ENCODE peak calls at places on chromosome 5, in nine cellular contexts. One of them, this sample, is unnamed.

GRCh38 chr5:170857066-170857465 is 4.8 kb upstream of the RANBP17 start:
- DNase-seq in AG09309: no peak
- DNase-seq in ovary: no peak
- DNase-seq in choroid plexus epithelial cell: no peak
- DNase-seq in lower leg skin: no peak
- DNase-seq in tibial artery: no peak
- DNase-seq in adrenal gland: no peak
- DNase-seq in fibroblast of lung: no peak
- DNase-seq in endothelial cell of umbilical vein: no peak
- DNase-seq in this sample: no peak

GRCh38 chr5:57681942-57682341 is 199.3 kb upstream of the ACTBL2 start:
- DNase-seq in tibial artery: no peak
- DNase-seq in fibroblast of lung: no peak
- DNase-seq in AG09309: no peak
- DNase-seq in lower leg skin: no peak
- DNase-seq in endothelial cell of umbilical vein: no peak
- DNase-seq in adrenal gland: no peak
- DNase-seq in choroid plexus epithelial cell: peak
- DNase-seq in ovary: no peak
- DNase-seq in this sample: no peak

GRCh38 chr5:120419110-120419509 is 45.0 kb upstream of the PRR16 start:
- DNase-seq in ovary: no peak
- DNase-seq in AG09309: no peak
- DNase-seq in lower leg skin: no peak
- DNase-seq in tibial artery: no peak
- DNase-seq in adrenal gland: no peak
- DNase-seq in endothelial cell of umbilical vein: no peak
- DNase-seq in fibroblast of lung: no peak
- DNase-seq in choroid plexus epithelial cell: no peak
- DNase-seq in this sample: no peak

GRCh38 chr5:145939532-145940065 is 3.2 kb downstream of the SH3RF2 start:
- DNase-seq in choroid plexus epithelial cell: no peak
- DNase-seq in tibial artery: no peak
- DNase-seq in endothelial cell of umbilical vein: no peak
- DNase-seq in AG09309: no peak
- DNase-seq in ovary: no peak
- DNase-seq in adrenal gland: no peak
- DNase-seq in lower leg skin: no peak
- DNase-seq in fibroblast of lung: no peak
- DNase-seq in this sample: no peak

GRCh38 chr5:68798877-68799276 is 294.9 kb upstream of the SLC30A5 start:
- DNase-seq in adrenal gland: no peak
- DNase-seq in ovary: no peak
- DNase-seq in fibroblast of lung: no peak
- DNase-seq in lower leg skin: no peak
- DNase-seq in choroid plexus epithelial cell: no peak
- DNase-seq in AG09309: no peak
- DNase-seq in tibial artery: no peak
- DNase-seq in endothelial cell of umbilical vein: no peak
- DNase-seq in this sample: peak

GRCh38 chr5:155068616-155069100 is 55.1 kb downstream of the KIF4B start:
- DNase-seq in choroid plexus epithelial cell: no peak
- DNase-seq in endothelial cell of umbilical vein: no peak
- DNase-seq in ovary: no peak
- DNase-seq in tibial artery: no peak
- DNase-seq in adrenal gland: no peak
- DNase-seq in lower leg skin: no peak
- DNase-seq in AG09309: no peak
- DNase-seq in fibroblast of lung: no peak
- DNase-seq in this sample: no peak

GRCh38 chr5:140881889-140882590 is at the start of gene PCDHA13:
- DNase-seq in tibial artery: no peak
- DNase-seq in endothelial cell of umbilical vein: peak
- DNase-seq in lower leg skin: no peak
- DNase-seq in ovary: no peak
- DNase-seq in choroid plexus epithelial cell: no peak
- DNase-seq in fibroblast of lung: no peak
- DNase-seq in AG09309: no peak
- DNase-seq in adrenal gland: no peak
- DNase-seq in this sample: peak

GRCh38 chr5:40842351-40842750 is 1.2 kb downstream of the CARD6 start:
- DNase-seq in endothelial cell of umbilical vein: peak
- DNase-seq in choroid plexus epithelial cell: peak
- DNase-seq in AG09309: no peak
- DNase-seq in fibroblast of lung: peak
- DNase-seq in adrenal gland: no peak
- DNase-seq in tibial artery: no peak
- DNase-seq in lower leg skin: no peak
- DNase-seq in ovary: no peak
- DNase-seq in this sample: peak

GRCh38 chr5:118651002-118651401 is 337.3 kb downstream of the DTWD2 start:
- DNase-seq in endothelial cell of umbilical vein: no peak
- DNase-seq in ovary: no peak
- DNase-seq in AG09309: no peak
- DNase-seq in adrenal gland: no peak
- DNase-seq in choroid plexus epithelial cell: no peak
- DNase-seq in fibroblast of lung: no peak
- DNase-seq in tibial artery: no peak
- DNase-seq in lower leg skin: no peak
- DNase-seq in this sample: no peak

GRCh38 chr5:134073404-134073803 is 41.1 kb upstream of the TCF7 start:
- DNase-seq in endothelial cell of umbilical vein: no peak
- DNase-seq in ovary: no peak
- DNase-seq in fibroblast of lung: no peak
- DNase-seq in choroid plexus epithelial cell: no peak
- DNase-seq in AG09309: no peak
- DNase-seq in adrenal gland: no peak
- DNase-seq in lower leg skin: no peak
- DNase-seq in tibial artery: no peak
- DNase-seq in this sample: peak

GRCh38 chr5:21573915-21574314 is 1279.2 kb downstream of the CDH12 start:
- DNase-seq in ovary: no peak
- DNase-seq in choroid plexus epithelial cell: no peak
- DNase-seq in tibial artery: no peak
- DNase-seq in endothelial cell of umbilical vein: no peak
- DNase-seq in adrenal gland: no peak
- DNase-seq in fibroblast of lung: no peak
- DNase-seq in AG09309: no peak
- DNase-seq in lower leg skin: no peak
- DNase-seq in this sample: no peak

GRCh38 chr5:132487841-132488555 is 2.6 kb downstream of the IRF1 start:
- DNase-seq in choroid plexus epithelial cell: no peak
- DNase-seq in endothelial cell of umbilical vein: no peak
- DNase-seq in adrenal gland: peak
- DNase-seq in AG09309: no peak
- DNase-seq in tibial artery: peak
- DNase-seq in lower leg skin: peak
- DNase-seq in ovary: no peak
- DNase-seq in fibroblast of lung: no peak
- DNase-seq in this sample: no peak
- H3K4me3 ChIP-seq in choroid plexus epithelial cell: peak
- H3K4me3 ChIP-seq in endothelial cell of umbilical vein: no peak
- H3K4me3 ChIP-seq in adrenal gland: peak
- H3K4me3 ChIP-seq in AG09309: no peak
- H3K4me3 ChIP-seq in tibial artery: no peak
- H3K4me3 ChIP-seq in lower leg skin: no peak
- H3K4me3 ChIP-seq in ovary: no peak
- H3K4me3 ChIP-seq in fibroblast of lung: no peak
- H3K4me3 ChIP-seq in this sample: no peak

GRCh38 chr5:174725991-174726601 is 1.7 kb downstream of the MSX2 start:
- DNase-seq in endothelial cell of umbilical vein: no peak
- DNase-seq in AG09309: no peak
- DNase-seq in tibial artery: no peak
- DNase-seq in lower leg skin: no peak
- DNase-seq in ovary: no peak
- DNase-seq in fibroblast of lung: no peak
- DNase-seq in choroid plexus epithelial cell: no peak
- DNase-seq in adrenal gland: no peak
- DNase-seq in this sample: no peak
- H3K4me3 ChIP-seq in endothelial cell of umbilical vein: no peak
- H3K4me3 ChIP-seq in AG09309: peak
- H3K4me3 ChIP-seq in tibial artery: no peak
- H3K4me3 ChIP-seq in lower leg skin: no peak
- H3K4me3 ChIP-seq in ovary: no peak
- H3K4me3 ChIP-seq in fibroblast of lung: no peak
- H3K4me3 ChIP-seq in choroid plexus epithelial cell: no peak
- H3K4me3 ChIP-seq in adrenal gland: no peak
- H3K4me3 ChIP-seq in this sample: peak

GRCh38 chr5:139642213-139642612 is 5.9 kb upstream of the CXXC5 start:
- DNase-seq in tibial artery: peak
- DNase-seq in endothelial cell of umbilical vein: no peak
- DNase-seq in choroid plexus epithelial cell: no peak
- DNase-seq in lower leg skin: peak
- DNase-seq in adrenal gland: peak
- DNase-seq in fibroblast of lung: no peak
- DNase-seq in ovary: no peak
- DNase-seq in AG09309: no peak
- DNase-seq in this sample: no peak
- H3K4me3 ChIP-seq in tibial artery: no peak
- H3K4me3 ChIP-seq in endothelial cell of umbilical vein: no peak
- H3K4me3 ChIP-seq in choroid plexus epithelial cell: no peak
- H3K4me3 ChIP-seq in lower leg skin: no peak
- H3K4me3 ChIP-seq in adrenal gland: no peak
- H3K4me3 ChIP-seq in fibroblast of lung: no peak
- H3K4me3 ChIP-seq in ovary: no peak
- H3K4me3 ChIP-seq in AG09309: no peak
- H3K4me3 ChIP-seq in this sample: no peak

GRCh38 chr5:78720997-78721396 is 72.4 kb upstream of the LHFPL2 start:
- DNase-seq in choroid plexus epithelial cell: no peak
- DNase-seq in fibroblast of lung: no peak
- DNase-seq in endothelial cell of umbilical vein: no peak
- DNase-seq in tibial artery: no peak
- DNase-seq in adrenal gland: no peak
- DNase-seq in ovary: no peak
- DNase-seq in AG09309: no peak
- DNase-seq in lower leg skin: no peak
- DNase-seq in this sample: no peak
- H3K4me3 ChIP-seq in choroid plexus epithelial cell: no peak
- H3K4me3 ChIP-seq in fibroblast of lung: no peak
- H3K4me3 ChIP-seq in endothelial cell of umbilical vein: peak
- H3K4me3 ChIP-seq in tibial artery: no peak
- H3K4me3 ChIP-seq in adrenal gland: no peak
- H3K4me3 ChIP-seq in ovary: no peak
- H3K4me3 ChIP-seq in AG09309: no peak
- H3K4me3 ChIP-seq in lower leg skin: no peak
- H3K4me3 ChIP-seq in this sample: no peak

GRCh38 chr5:17265041-17265440 is 47.6 kb downstream of the BASP1 start:
- DNase-seq in tibial artery: no peak
- DNase-seq in choroid plexus epithelial cell: no peak
- DNase-seq in lower leg skin: no peak
- DNase-seq in endothelial cell of umbilical vein: no peak
- DNase-seq in ovary: no peak
- DNase-seq in fibroblast of lung: no peak
- DNase-seq in AG09309: no peak
- DNase-seq in adrenal gland: no peak
- DNase-seq in this sample: no peak
- H3K4me3 ChIP-seq in tibial artery: no peak
- H3K4me3 ChIP-seq in choroid plexus epithelial cell: no peak
- H3K4me3 ChIP-seq in lower leg skin: no peak
- H3K4me3 ChIP-seq in endothelial cell of umbilical vein: no peak
- H3K4me3 ChIP-seq in ovary: no peak
- H3K4me3 ChIP-seq in fibroblast of lung: no peak
- H3K4me3 ChIP-seq in AG09309: no peak
- H3K4me3 ChIP-seq in adrenal gland: no peak
- H3K4me3 ChIP-seq in this sample: no peak

GRCh38 chr5:80755634-80756033 is 100.9 kb upstream of the DHFR start:
- DNase-seq in choroid plexus epithelial cell: peak
- DNase-seq in endothelial cell of umbilical vein: no peak
- DNase-seq in lower leg skin: no peak
- DNase-seq in ovary: no peak
- DNase-seq in tibial artery: no peak
- DNase-seq in adrenal gland: no peak
- DNase-seq in AG09309: no peak
- DNase-seq in fibroblast of lung: no peak
- DNase-seq in this sample: no peak
- H3K4me3 ChIP-seq in choroid plexus epithelial cell: no peak
- H3K4me3 ChIP-seq in endothelial cell of umbilical vein: no peak
- H3K4me3 ChIP-seq in lower leg skin: no peak
- H3K4me3 ChIP-seq in ovary: no peak
- H3K4me3 ChIP-seq in tibial artery: no peak
- H3K4me3 ChIP-seq in adrenal gland: no peak
- H3K4me3 ChIP-seq in AG09309: no peak
- H3K4me3 ChIP-seq in fibroblast of lung: no peak
- H3K4me3 ChIP-seq in this sample: no peak

GRCh38 chr5:6449465-6450158 is 953 bp downstream of the UBE2QL1 start:
- DNase-seq in ovary: no peak
- DNase-seq in adrenal gland: no peak
- DNase-seq in fibroblast of lung: no peak
- DNase-seq in AG09309: no peak
- DNase-seq in choroid plexus epithelial cell: no peak
- DNase-seq in endothelial cell of umbilical vein: no peak
- DNase-seq in lower leg skin: no peak
- DNase-seq in tibial artery: no peak
- DNase-seq in this sample: no peak

GRCh38 chr5:6450235-6450860 is 1.7 kb downstream of the UBE2QL1 start:
- DNase-seq in choroid plexus epithelial cell: no peak
- DNase-seq in AG09309: no peak
- DNase-seq in tibial artery: no peak
- DNase-seq in fibroblast of lung: no peak
- DNase-seq in adrenal gland: no peak
- DNase-seq in endothelial cell of umbilical vein: no peak
- DNase-seq in lower leg skin: no peak
- DNase-seq in ovary: no peak
- DNase-seq in this sample: no peak

GRCh38 chr5:6448141-6448491 is 543 bp upstream of the UBE2QL1 start:
- DNase-seq in endothelial cell of umbilical vein: no peak
- DNase-seq in AG09309: no peak
- DNase-seq in choroid plexus epithelial cell: no peak
- DNase-seq in tibial artery: no peak
- DNase-seq in fibroblast of lung: no peak
- DNase-seq in ovary: no peak
- DNase-seq in lower leg skin: no peak
- DNase-seq in adrenal gland: no peak
- DNase-seq in this sample: no peak

GRCh38 chr5:6447384-6448140 is 1.1 kb upstream of the UBE2QL1 start:
- DNase-seq in endothelial cell of umbilical vein: no peak
- DNase-seq in AG09309: no peak
- DNase-seq in fibroblast of lung: no peak
- DNase-seq in adrenal gland: no peak
- DNase-seq in choroid plexus epithelial cell: no peak
- DNase-seq in tibial artery: no peak
- DNase-seq in ovary: no peak
- DNase-seq in lower leg skin: no peak
- DNase-seq in this sample: no peak

GRCh38 chr5:6448622-6449464 is at the start of gene UBE2QL1:
- DNase-seq in choroid plexus epithelial cell: peak
- DNase-seq in adrenal gland: no peak
- DNase-seq in endothelial cell of umbilical vein: peak
- DNase-seq in fibroblast of lung: peak
- DNase-seq in AG09309: no peak
- DNase-seq in tibial artery: no peak
- DNase-seq in ovary: no peak
- DNase-seq in lower leg skin: no peak
- DNase-seq in this sample: no peak
- H3K4me3 ChIP-seq in choroid plexus epithelial cell: peak
- H3K4me3 ChIP-seq in adrenal gland: peak
- H3K4me3 ChIP-seq in endothelial cell of umbilical vein: no peak
- H3K4me3 ChIP-seq in fibroblast of lung: no peak
- H3K4me3 ChIP-seq in AG09309: no peak
- H3K4me3 ChIP-seq in tibial artery: peak
- H3K4me3 ChIP-seq in ovary: peak
- H3K4me3 ChIP-seq in lower leg skin: no peak
- H3K4me3 ChIP-seq in this sample: no peak

This sample was measured in fibroblast of mammary gland.